ENCODE peak calls at places on chromosomes 5 and 9, in four cellular contexts. One of them, this sample, is unnamed.

GRCh38 chr9:82560457-82560904 is 502.5 kb downstream of the RASEF start:
- DNase-seq in NB4: no peak
- DNase-seq in CD8-positive, alpha-beta memory T cell: no peak
- DNase-seq in fibroblast of lung: no peak
- DNase-seq in this sample: no peak

GRCh38 chr9:106025449-106025848 is 331.1 kb downstream of the TMEM38B start:
- DNase-seq in NB4: peak; percentile 4
- DNase-seq in fibroblast of lung: no peak
- DNase-seq in CD8-positive, alpha-beta memory T cell: no peak
- DNase-seq in this sample: no peak

GRCh38 chr5:149775785-149776184 is 45.7 kb downstream of the PPARGC1B start:
- DNase-seq in CD8-positive, alpha-beta memory T cell: no peak
- DNase-seq in NB4: peak; percentile 61
- DNase-seq in fibroblast of lung: no peak
- DNase-seq in this sample: no peak

GRCh38 chr9:121930970-121931369 is 162.1 kb downstream of the TTLL11 start:
- DNase-seq in NB4: no peak
- DNase-seq in fibroblast of lung: no peak
- DNase-seq in CD8-positive, alpha-beta memory T cell: no peak
- DNase-seq in this sample: no peak

GRCh38 chr9:5500441-5501235 is 9.7 kb upstream of the PDCD1LG2 start:
- DNase-seq in CD8-positive, alpha-beta memory T cell: no peak
- DNase-seq in NB4: no peak
- DNase-seq in fibroblast of lung: peak; percentile 86
- DNase-seq in this sample: peak; percentile 55

GRCh38 chr5:10801931-10802674 is 41.1 kb upstream of the DAP start:
- DNase-seq in fibroblast of lung: peak; percentile 19
- DNase-seq in CD8-positive, alpha-beta memory T cell: no peak
- DNase-seq in NB4: peak; percentile 11
- DNase-seq in this sample: no peak

GRCh38 chr5:141585594-141585993 is 33.2 kb downstream of the DIAPH1 start:
- DNase-seq in CD8-positive, alpha-beta memory T cell: no peak
- DNase-seq in fibroblast of lung: no peak
- DNase-seq in NB4: no peak
- DNase-seq in this sample: no peak

GRCh38 chr9:4946937-4947336 is 38.1 kb upstream of the JAK2 start:
- DNase-seq in CD8-positive, alpha-beta memory T cell: no peak
- DNase-seq in NB4: no peak
- DNase-seq in fibroblast of lung: no peak
- DNase-seq in this sample: no peak

GRCh38 chr9:114185570-114185969 is 30.2 kb downstream of the COL27A1 start:
- DNase-seq in fibroblast of lung: no peak
- DNase-seq in NB4: no peak
- DNase-seq in CD8-positive, alpha-beta memory T cell: no peak
- DNase-seq in this sample: no peak

GRCh38 chr5:28275931-28276330 is 1237.5 kb upstream of the CDH9 start:
- DNase-seq in fibroblast of lung: no peak
- DNase-seq in CD8-positive, alpha-beta memory T cell: no peak
- DNase-seq in NB4: no peak
- DNase-seq in this sample: no peak

GRCh38 chr5:40832345-40832744 is 2.7 kb downstream of the RPL37 start:
- DNase-seq in NB4: no peak
- DNase-seq in fibroblast of lung: no peak
- DNase-seq in CD8-positive, alpha-beta memory T cell: no peak
- DNase-seq in this sample: no peak

GRCh38 chr9:69104830-69105527 is 69.1 kb upstream of the TJP2 start:
- DNase-seq in NB4: no peak
- DNase-seq in fibroblast of lung: no peak
- DNase-seq in CD8-positive, alpha-beta memory T cell: no peak
- DNase-seq in this sample: no peak

GRCh38 chr9:73091909-73092308 is 59.8 kb upstream of the ANXA1 start:
- DNase-seq in NB4: no peak
- DNase-seq in CD8-positive, alpha-beta memory T cell: no peak
- DNase-seq in fibroblast of lung: no peak
- DNase-seq in this sample: no peak

GRCh38 chr5:31350395-31350794 is 156.9 kb downstream of the CDH6 start:
- DNase-seq in fibroblast of lung: no peak
- DNase-seq in CD8-positive, alpha-beta memory T cell: no peak
- DNase-seq in NB4: no peak
- DNase-seq in this sample: no peak

GRCh38 chr9:129400971-129401622 is 219.8 kb downstream of the C9orf50 start:
- DNase-seq in fibroblast of lung: no peak
- DNase-seq in NB4: no peak
- DNase-seq in CD8-positive, alpha-beta memory T cell: no peak
- DNase-seq in this sample: no peak

GRCh38 chr5:135979510-135979909 is 24.7 kb upstream of the LECT2 start:
- DNase-seq in CD8-positive, alpha-beta memory T cell: no peak
- DNase-seq in fibroblast of lung: peak; percentile 87
- DNase-seq in NB4: no peak
- DNase-seq in this sample: peak; percentile 82

GRCh38 chr5:78475370-78475769 is 115.0 kb downstream of the SCAMP1 start:
- DNase-seq in NB4: no peak
- DNase-seq in CD8-positive, alpha-beta memory T cell: no peak
- DNase-seq in fibroblast of lung: no peak
- DNase-seq in this sample: no peak

GRCh38 chr9:26892251-26893029 is at the start of gene CAAP1:
- DNase-seq in NB4: peak; percentile 84
- DNase-seq in CD8-positive, alpha-beta memory T cell: peak; percentile 86
- DNase-seq in fibroblast of lung: peak; percentile 92
- DNase-seq in this sample: peak; percentile 74

GRCh38 chr5:41009228-41009627 is 61.9 kb downstream of the MROH2B start:
- DNase-seq in fibroblast of lung: no peak
- DNase-seq in NB4: no peak
- DNase-seq in CD8-positive, alpha-beta memory T cell: no peak
- DNase-seq in this sample: no peak

GRCh38 chr5:68450245-68450852 is 234.8 kb downstream of the PIK3R1 start:
- DNase-seq in NB4: no peak
- DNase-seq in CD8-positive, alpha-beta memory T cell: no peak
- DNase-seq in fibroblast of lung: peak; percentile 72
- DNase-seq in this sample: peak; percentile 35

GRCh38 chr5:34957857-34958690 is 28.7 kb downstream of the DNAJC21 start:
- DNase-seq in fibroblast of lung: peak; percentile 47
- DNase-seq in NB4: peak; percentile 36
- DNase-seq in CD8-positive, alpha-beta memory T cell: no peak
- DNase-seq in this sample: no peak

GRCh38 chr9:125977223-125977622 is 230.1 kb downstream of the PBX3 start:
- DNase-seq in CD8-positive, alpha-beta memory T cell: no peak
- DNase-seq in NB4: no peak
- DNase-seq in fibroblast of lung: no peak
- DNase-seq in this sample: no peak

GRCh38 chr5:1020461-1020961 is 11.9 kb downstream of the NKD2 start:
- DNase-seq in NB4: no peak
- DNase-seq in CD8-positive, alpha-beta memory T cell: no peak
- DNase-seq in fibroblast of lung: no peak
- DNase-seq in this sample: no peak

GRCh38 chr9:12784461-12785250 is 9.8 kb downstream of the LURAP1L start:
- DNase-seq in fibroblast of lung: peak; percentile 94
- DNase-seq in CD8-positive, alpha-beta memory T cell: no peak
- DNase-seq in NB4: peak; percentile 28
- DNase-seq in this sample: peak; percentile 96

GRCh38 chr5:16937023-16937379 is 913 bp upstream of the MYO10 start:
- DNase-seq in fibroblast of lung: no peak
- DNase-seq in NB4: no peak
- DNase-seq in CD8-positive, alpha-beta memory T cell: no peak
- DNase-seq in this sample: no peak

GRCh38 chr9:116705531-116705930 is 18.4 kb downstream of the TRIM32 start:
- DNase-seq in fibroblast of lung: no peak
- DNase-seq in CD8-positive, alpha-beta memory T cell: no peak
- DNase-seq in NB4: no peak
- DNase-seq in this sample: no peak

GRCh38 chr9:33164138-33164809 is 2.9 kb downstream of the B4GALT1 start:
- DNase-seq in fibroblast of lung: no peak
- DNase-seq in NB4: no peak
- DNase-seq in CD8-positive, alpha-beta memory T cell: no peak
- DNase-seq in this sample: no peak

GRCh38 chr5:76622973-76623596 is at the start of gene F2RL2:
- DNase-seq in NB4: no peak
- DNase-seq in CD8-positive, alpha-beta memory T cell: no peak
- DNase-seq in fibroblast of lung: peak; percentile 81
- DNase-seq in this sample: peak; percentile 76

GRCh38 chr5:116452774-116453368 is 121.8 kb downstream of the SEMA6A start:
- DNase-seq in CD8-positive, alpha-beta memory T cell: no peak
- DNase-seq in fibroblast of lung: no peak
- DNase-seq in NB4: no peak
- DNase-seq in this sample: no peak

GRCh38 chr5:173537228-173537627 is 79.2 kb downstream of the BOD1 start:
- DNase-seq in NB4: no peak
- DNase-seq in fibroblast of lung: no peak
- DNase-seq in CD8-positive, alpha-beta memory T cell: no peak
- DNase-seq in this sample: no peak

GRCh38 chr9:125240649-125240999 is 519 bp downstream of the HSPA5 start:
- DNase-seq in NB4: peak; percentile 56
- DNase-seq in fibroblast of lung: peak; percentile 28
- DNase-seq in CD8-positive, alpha-beta memory T cell: no peak
- DNase-seq in this sample: no peak

GRCh38 chr5:1948663-1949191 is 66.0 kb upstream of the IRX4 start:
- DNase-seq in fibroblast of lung: no peak
- DNase-seq in NB4: no peak
- DNase-seq in CD8-positive, alpha-beta memory T cell: no peak
- DNase-seq in this sample: no peak

GRCh38 chr5:156329197-156329611 is 2.2 kb downstream of the SGCD start:
- DNase-seq in fibroblast of lung: no peak
- DNase-seq in CD8-positive, alpha-beta memory T cell: no peak
- DNase-seq in NB4: no peak
- DNase-seq in this sample: peak; percentile 33
- H3K4me3 ChIP-seq in fibroblast of lung: peak overlapping the region; percentile 62
- H3K4me3 ChIP-seq in CD8-positive, alpha-beta memory T cell: no peak overlapping the region
- H3K4me3 ChIP-seq in NB4: no peak overlapping the region
- H3K4me3 ChIP-seq in this sample: peak overlapping the region; percentile 65

GRCh38 chr5:32443541-32444190 is 874 bp downstream of the ZFR start:
- DNase-seq in CD8-positive, alpha-beta memory T cell: peak; percentile 44
- DNase-seq in fibroblast of lung: peak; percentile 33
- DNase-seq in NB4: peak; percentile 73
- DNase-seq in this sample: no peak

GRCh38 chr5:32446660-32447059 is 2.1 kb upstream of the ZFR start:
- DNase-seq in CD8-positive, alpha-beta memory T cell: no peak
- DNase-seq in fibroblast of lung: no peak
- DNase-seq in NB4: peak; percentile 42
- DNase-seq in this sample: no peak

GRCh38 chr5:32444191-32444945 is at the start of gene ZFR:
- DNase-seq in fibroblast of lung: peak; percentile 86
- DNase-seq in NB4: peak; percentile 94
- DNase-seq in CD8-positive, alpha-beta memory T cell: peak; percentile 90
- DNase-seq in this sample: peak; percentile 58

GRCh38 chr5:32444946-32445758 is 612 bp upstream of the ZFR start:
- DNase-seq in fibroblast of lung: no peak
- DNase-seq in CD8-positive, alpha-beta memory T cell: no peak
- DNase-seq in NB4: no peak
- DNase-seq in this sample: no peak

GRCh38 chr5:32445831-32446614 is 1.5 kb upstream of the ZFR start:
- DNase-seq in CD8-positive, alpha-beta memory T cell: no peak
- DNase-seq in NB4: no peak
- DNase-seq in fibroblast of lung: no peak
- DNase-seq in this sample: no peak
- H3K4me3 ChIP-seq in CD8-positive, alpha-beta memory T cell: no peak overlapping the region
- H3K4me3 ChIP-seq in NB4: no peak overlapping the region
- H3K4me3 ChIP-seq in fibroblast of lung: no peak overlapping the region
- H3K4me3 ChIP-seq in this sample: no peak overlapping the region

GRCh38 chr9:2127486-2127885 is 112.3 kb downstream of the SMARCA2 start:
- DNase-seq in CD8-positive, alpha-beta memory T cell: no peak
- DNase-seq in fibroblast of lung: peak; percentile 54
- DNase-seq in NB4: no peak
- DNase-seq in this sample: no peak

GRCh38 chr9:2126331-2126789 is 111.2 kb downstream of the SMARCA2 start:
- DNase-seq in CD8-positive, alpha-beta memory T cell: no peak
- DNase-seq in fibroblast of lung: peak; percentile 63
- DNase-seq in NB4: no peak
- DNase-seq in this sample: peak; percentile 34

GRCh38 chr9:2128611-2129010 is 113.5 kb downstream of the SMARCA2 start:
- DNase-seq in NB4: no peak
- DNase-seq in fibroblast of lung: no peak
- DNase-seq in CD8-positive, alpha-beta memory T cell: no peak
- DNase-seq in this sample: no peak

GRCh38 chr9:2122299-2122698 is 107.2 kb downstream of the SMARCA2 start:
- DNase-seq in fibroblast of lung: no peak
- DNase-seq in CD8-positive, alpha-beta memory T cell: no peak
- DNase-seq in NB4: no peak
- DNase-seq in this sample: no peak

DNA sequence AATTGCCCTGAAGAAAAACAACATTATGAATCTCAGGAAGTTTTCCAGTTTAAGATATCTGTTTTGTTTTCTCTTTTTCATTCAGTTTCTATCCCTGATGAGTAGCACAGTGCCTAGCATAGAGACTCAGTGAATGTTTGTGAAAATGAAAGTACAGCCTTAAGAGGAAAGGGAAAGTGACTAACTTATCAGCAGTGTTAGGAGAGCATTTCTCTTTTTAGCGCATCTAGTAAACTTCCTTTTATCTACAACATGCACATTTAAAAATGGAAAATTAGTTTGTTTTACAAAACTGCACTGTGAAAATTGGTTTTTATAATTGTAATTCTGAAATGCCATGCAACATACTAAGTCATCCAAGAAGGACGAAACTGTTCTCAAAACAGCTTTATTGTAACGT is 110.8 kb downstream of the SMARCA2 start:
- DNase-seq in CD8-positive, alpha-beta memory T cell: no peak
- DNase-seq in NB4: peak; percentile 21
- DNase-seq in fibroblast of lung: peak; percentile 39
- DNase-seq in this sample: no peak
- H3K4me3 ChIP-seq in CD8-positive, alpha-beta memory T cell: no peak overlapping the region
- H3K4me3 ChIP-seq in NB4: no peak overlapping the region
- H3K4me3 ChIP-seq in fibroblast of lung: peak overlapping the region; percentile 35
- H3K4me3 ChIP-seq in this sample: no peak overlapping the region

GRCh38 chr5:95711501-95712346 is 19.4 kb upstream of the RHOBTB3 start:
- DNase-seq in CD8-positive, alpha-beta memory T cell: no peak
- DNase-seq in fibroblast of lung: no peak
- DNase-seq in NB4: no peak
- DNase-seq in this sample: no peak

GRCh38 chr5:95712347-95712958 is 18.7 kb upstream of the RHOBTB3 start:
- DNase-seq in CD8-positive, alpha-beta memory T cell: no peak
- DNase-seq in NB4: peak; percentile 33
- DNase-seq in fibroblast of lung: peak; percentile 41
- DNase-seq in this sample: no peak

GRCh38 chr5:95708876-95709275 is 22.3 kb upstream of the RHOBTB3 start:
- DNase-seq in fibroblast of lung: no peak
- DNase-seq in CD8-positive, alpha-beta memory T cell: no peak
- DNase-seq in NB4: no peak
- DNase-seq in this sample: no peak

GRCh38 chr5:95707055-95707454 is 24.1 kb upstream of the RHOBTB3 start:
- DNase-seq in CD8-positive, alpha-beta memory T cell: no peak
- DNase-seq in NB4: no peak
- DNase-seq in fibroblast of lung: no peak
- DNase-seq in this sample: no peak

GRCh38 chr5:95709967-95710650 is 21.0 kb upstream of the RHOBTB3 start:
- DNase-seq in fibroblast of lung: no peak
- DNase-seq in CD8-positive, alpha-beta memory T cell: no peak
- DNase-seq in NB4: no peak
- DNase-seq in this sample: no peak
- H3K4me3 ChIP-seq in fibroblast of lung: no peak overlapping the region
- H3K4me3 ChIP-seq in CD8-positive, alpha-beta memory T cell: no peak overlapping the region
- H3K4me3 ChIP-seq in NB4: no peak overlapping the region
- H3K4me3 ChIP-seq in this sample: no peak overlapping the region